ENCODE peak calls at places on chromosomes 5 and 9, in six cellular contexts. B is AG04450, V is bronchial epithelial cell, L is AG04449, Z is AG10803, H is GM20000. N is an unnamed sample.

GRCh38 chr9:115161431-115161830 is 43.5 kb upstream of the TNC start:
- DNase-seq in B (no peak), V (no peak), L (no peak), Z (no peak), H (no peak), N (no peak)

GRCh38 chr5:10194083-10194482 is 55.6 kb downstream of the ATPSCKMT start:
- DNase-seq in B (no peak), V (no peak), L (no peak), Z (no peak), H (no peak), N (no peak)

GRCh38 chr9:111691686-111692329 is 30.4 kb downstream of the GNG10 start:
- DNase-seq in B (peak; percentile 4), V (peak; percentile 54), L (no peak), Z (peak; percentile 41), H (peak; percentile 20), N (no peak)

GRCh38 chr9:121721770-121722169 is 70.3 kb downstream of the DAB2IP start:
- DNase-seq in B (no peak), V (no peak), L (no peak), Z (peak; percentile 59), H (no peak), N (no peak)

GRCh38 chr5:3220638-3221288 is 374.9 kb upstream of the IRX1 start:
- DNase-seq in B (no peak), V (no peak), L (no peak), Z (no peak), H (no peak), N (peak; percentile 91)

GRCh38 chr9:84229186-84229585 is 111.4 kb downstream of the SLC28A3 start:
- DNase-seq in B (no peak), V (no peak), L (no peak), Z (no peak), H (no peak), N (no peak)

GRCh38 chr5:67983251-67983941 is 232.2 kb upstream of the PIK3R1 start:
- DNase-seq in B (peak; percentile 18), V (peak; percentile 71), L (peak; percentile 59), Z (peak; percentile 78), H (no peak), N (no peak)

GRCh38 chr5:35938518-35939227 is at the start of gene CAPSL:
- DNase-seq in B (no peak), V (peak; percentile 39), L (no peak), Z (peak; percentile 61), H (peak; percentile 10), N (no peak)

GRCh38 chr9:34501889-34502425 is 20.8 kb downstream of the ENHO start:
- DNase-seq in B (no peak), V (no peak), L (peak; percentile 31), Z (peak; percentile 84), H (no peak), N (no peak)

GRCh38 chr5:44454002-44454401 is 64.8 kb upstream of the FGF10 start:
- DNase-seq in B (no peak), V (no peak), L (no peak), Z (no peak), H (no peak), N (no peak)

GRCh38 chr9:128724744-128725211 is 851 bp upstream of the ZDHHC12 start:
- DNase-seq in B (peak; percentile 26), V (peak; percentile 46), L (no peak), Z (peak; percentile 67), H (peak; percentile 80), N (no peak)
- TF ChIP-seq CTCF in B (no peak), V (no peak), L (no peak), Z (no peak), H (no peak), N (no peak)

GRCh38 chr9:13279284-13280162 is at the start of gene MPDZ:
- DNase-seq in B (no peak), V (peak; percentile 27), L (no peak), Z (peak; percentile 63), H (no peak), N (no peak)
- TF ChIP-seq CTCF in B (no peak), V (no peak), L (no peak), Z (no peak), H (no peak), N (no peak)

DNA sequence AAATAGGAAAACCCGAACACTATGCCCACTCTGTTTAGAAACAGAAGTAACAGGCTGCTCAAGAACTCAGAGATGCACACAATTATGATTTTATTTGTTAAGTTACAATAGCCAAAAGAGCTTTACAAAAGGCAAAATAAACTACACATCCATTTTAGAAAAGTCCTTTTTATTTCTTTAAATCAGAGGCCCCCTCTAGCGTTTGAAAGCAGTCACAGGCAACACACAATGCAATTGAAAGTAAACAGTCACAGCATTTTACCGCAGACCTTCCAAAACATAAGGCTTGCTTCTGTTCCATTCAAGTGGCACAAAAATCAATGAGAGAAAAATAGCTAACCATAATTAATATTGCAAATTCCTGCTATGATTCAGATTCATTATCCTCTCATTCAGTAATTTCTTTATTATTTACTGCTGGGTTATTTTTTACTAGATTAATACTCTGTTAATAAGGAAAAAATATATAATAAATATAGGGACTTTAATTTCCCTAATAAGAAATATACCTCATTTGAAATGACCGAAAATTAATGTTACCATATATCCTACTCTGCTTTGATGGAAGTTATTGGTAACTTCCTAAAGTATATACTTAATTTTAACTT is 78.3 kb downstream of the CEP120 start:
- DNase-seq in B (no peak), V (peak; percentile 38), L (no peak), Z (peak; percentile 54), H (no peak), N (no peak)
- TF ChIP-seq CTCF in B (peak; percentile 88), V (peak; percentile 62), L (peak; percentile 59), Z (peak; percentile 89), H (peak; percentile 23), N (peak; percentile 89)

GRCh38 chr5:178768371-178769260 is 38.2 kb upstream of the ZNF354A start:
- DNase-seq in B (no peak), V (no peak), L (no peak), Z (no peak), H (no peak), N (peak; percentile 63)
- TF ChIP-seq CTCF in B (no peak), V (no peak), L (no peak), Z (no peak), H (no peak), N (no peak)

GRCh38 chr5:135724475-135725065 is 109.9 kb upstream of the SLC25A48 start:
- DNase-seq in B (no peak), V (no peak), L (no peak), Z (no peak), H (no peak), N (no peak)

DNA sequence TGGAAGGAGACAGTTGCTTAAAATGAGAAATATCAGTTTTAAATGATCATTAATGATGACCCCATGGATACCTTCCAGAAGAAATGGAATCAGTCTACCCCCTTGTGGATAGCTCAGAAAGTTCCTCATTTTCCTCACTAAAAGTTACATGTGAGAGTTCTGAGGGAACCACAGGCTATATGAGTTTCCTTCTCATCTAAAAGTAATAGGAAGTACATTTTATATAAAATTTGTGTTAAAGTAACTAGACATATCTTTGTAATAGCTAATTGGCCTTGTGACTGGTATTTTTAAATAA is 104.9 kb upstream of the SLC25A48 start:
- DNase-seq in B (no peak), V (peak; percentile 54), L (no peak), Z (no peak), H (no peak), N (no peak)
- TF ChIP-seq CTCF in B (peak; percentile 15), V (peak; percentile 33), L (peak; percentile 6), Z (peak; percentile 44), H (no peak), N (peak; percentile 73)

GRCh38 chr5:154101184-154101583 is 62.4 kb downstream of the MFAP3 start:
- DNase-seq in B (no peak), V (no peak), L (no peak), Z (no peak), H (no peak), N (no peak)

GRCh38 chr5:154095819-154096380 is 57.1 kb downstream of the MFAP3 start:
- DNase-seq in B (no peak), V (no peak), L (no peak), Z (no peak), H (no peak), N (no peak)

GRCh38 chr5:154097031-154097430 is 58.3 kb downstream of the MFAP3 start:
- DNase-seq in B (no peak), V (peak; percentile 36), L (no peak), Z (no peak), H (no peak), N (no peak)

GRCh38 chr5:154103223-154103622 is 64.5 kb downstream of the MFAP3 start:
- DNase-seq in B (no peak), V (no peak), L (no peak), Z (no peak), H (no peak), N (no peak)

GRCh38 chr5:154098465-154098864 is 59.7 kb downstream of the MFAP3 start:
- DNase-seq in B (no peak), V (no peak), L (no peak), Z (no peak), H (no peak), N (no peak)
- TF ChIP-seq CTCF in B (no peak), V (no peak), L (no peak), Z (no peak), H (no peak), N (no peak)

GRCh38 chr5:171365351-171365750 is 22.3 kb upstream of the NPM1 start:
- DNase-seq in B (no peak), V (no peak), L (no peak), Z (no peak), H (no peak), N (peak; percentile 8)
- TF ChIP-seq CTCF in B (peak; percentile 50), V (peak; percentile 21), L (peak; percentile 20), Z (peak; percentile 39), H (no peak), N (peak; percentile 72)

DNA sequence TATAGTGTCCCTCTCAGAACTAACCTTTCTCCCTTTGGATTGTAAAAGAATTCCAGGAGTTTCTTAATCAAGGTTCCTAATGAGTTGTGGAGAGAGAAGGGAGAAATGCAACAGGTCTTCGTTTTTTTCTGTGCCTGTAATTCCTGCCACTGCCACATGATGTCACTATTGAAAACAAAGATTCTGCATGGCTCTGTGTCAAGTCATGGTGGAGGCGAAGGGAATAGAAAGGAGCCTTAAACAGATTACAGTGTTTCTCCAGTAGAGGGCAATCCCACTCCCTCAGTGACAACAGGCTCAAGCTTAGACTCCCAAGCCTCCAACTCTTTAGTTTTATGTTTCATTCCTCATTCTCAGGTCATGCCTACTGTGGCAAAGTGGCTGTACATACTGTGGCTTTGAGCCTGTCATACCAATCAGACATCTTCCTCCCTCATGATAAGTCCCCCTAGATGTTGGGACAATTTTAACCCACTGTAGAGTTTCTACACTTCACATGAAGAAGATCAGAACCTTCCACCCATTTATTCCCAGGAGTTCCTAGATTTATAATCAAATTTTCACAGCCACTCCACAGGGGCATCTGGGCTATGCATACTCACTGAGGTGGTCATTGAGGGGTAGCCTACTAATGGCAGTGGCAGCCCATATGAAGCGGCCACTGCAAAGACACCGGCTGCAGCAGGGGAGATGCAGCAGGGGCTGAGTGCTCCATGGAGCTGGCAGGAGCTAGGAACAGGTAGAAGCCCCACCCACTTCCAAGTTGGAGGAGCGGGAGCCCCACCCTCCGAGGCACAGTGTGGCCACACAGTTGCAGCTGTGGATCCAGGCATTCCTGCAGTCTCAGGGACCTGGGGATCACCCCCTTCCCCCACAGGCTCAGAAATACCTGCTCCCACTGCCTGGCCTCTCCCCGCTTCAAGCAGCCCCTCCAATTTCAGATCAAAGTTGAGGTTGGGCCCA is 97.4 kb upstream of the TRIM32 start:
- DNase-seq in B (no peak), V (peak; percentile 55), L (no peak), Z (peak; percentile 50), H (peak; percentile 12), N (no peak)
- TF ChIP-seq CTCF in B (peak; percentile 50), V (peak; percentile 38), L (peak; percentile 23), Z (peak; percentile 58), H (peak; percentile 8), N (peak; percentile 77)

N was measured in chondrocyte.